ENCODE peak calls at places on chromosome 20, in nine cellular contexts. S, O, U, R, E, L, F, P and Y are unnamed samples.

GRCh38 chr20:55216525-55217242 is 741.3 kb downstream of the DOK5 start:
- DNase-seq in O (no peak), S (no peak), U (peak; percentile 6), L (no peak), F (no peak), P (no peak), R (no peak), E (no peak), Y (no peak)

GRCh38 chr20:36604952-36605308 is 649 bp upstream of the RAB5IF start:
- DNase-seq in L (peak; percentile 43), O (peak; percentile 43), U (no peak), S (peak; percentile 41), E (peak; percentile 59), R (peak; percentile 93), F (no peak), P (peak; percentile 89), Y (peak; percentile 42)

GRCh38 chr20:22227301-22227700 is 357.1 kb downstream of the FOXA2 start:
- DNase-seq in O (no peak), P (no peak), L (no peak), S (no peak), F (no peak), E (no peak), R (no peak), U (no peak), Y (no peak)

GRCh38 chr20:57387463-57387862 is 3.7 kb upstream of the RBM38 start:
- DNase-seq in P (peak; percentile 46), F (no peak), R (peak; percentile 76), L (no peak), U (no peak), S (no peak), E (peak; percentile 34), O (no peak), Y (no peak)

GRCh38 chr20:31720486-31721407 is 1.9 kb downstream of the BCL2L1 start:
- DNase-seq in P (no peak), L (peak; percentile 52), E (no peak), R (no peak), O (no peak), F (no peak), S (peak; percentile 36), U (peak; percentile 13), Y (peak; percentile 81)

GRCh38 chr20:47353224-47353696 is 3.2 kb downstream of the ZMYND8 start:
- DNase-seq in L (no peak), O (no peak), E (no peak), U (no peak), P (no peak), S (no peak), R (no peak), F (no peak), Y (no peak)

GRCh38 chr20:62134735-62135231 is 8.4 kb downstream of the PSMA7 start:
- DNase-seq in L (no peak), U (no peak), E (peak; percentile 88), P (peak; percentile 69), F (no peak), O (no peak), R (no peak), S (peak; percentile 50), Y (no peak)

GRCh38 chr20:38760978-38761377 is 12.7 kb downstream of the ACTR5 start:
- DNase-seq in U (no peak), R (no peak), P (no peak), E (no peak), O (no peak), F (no peak), S (no peak), L (no peak), Y (no peak)

GRCh38 chr20:50482396-50482890 is 27.7 kb upstream of the PTPN1 start:
- DNase-seq in E (no peak), S (no peak), F (no peak), U (no peak), R (no peak), L (no peak), O (no peak), P (no peak), Y (no peak)

GRCh38 chr20:51451484-51451883 is 91.0 kb downstream of the NFATC2 start:
- DNase-seq in P (no peak), U (no peak), R (no peak), L (no peak), E (no peak), F (no peak), O (no peak), S (no peak), Y (no peak)

GRCh38 chr20:3940905-3941304 is 51.7 kb downstream of the PANK2 start:
- DNase-seq in L (no peak), E (no peak), O (no peak), R (no peak), S (no peak), P (no peak), F (no peak), U (no peak), Y (no peak)

GRCh38 chr20:49032455-49032854 is 13.7 kb upstream of the CSE1L start:
- DNase-seq in S (no peak), U (no peak), O (no peak), R (no peak), P (no peak), E (no peak), F (no peak), L (no peak), Y (no peak)
- H3K36me3 ChIP-seq in S (peaks cover 87% of the 10 kb centered on the region), U (peaks cover 58% of the 10 kb centered on the region), O (peaks cover 14% of the 10 kb centered on the region), R (peaks cover 89% of the 10 kb centered on the region), P (peaks cover 31% of the 10 kb centered on the region), E (peaks cover 5% of the 10 kb centered on the region), F (peaks cover 28% of the 10 kb centered on the region), L (peaks cover 9% of the 10 kb centered on the region), Y (peaks cover 73% of the 10 kb centered on the region)

GRCh38 chr20:20755227-20755626 is 42.8 kb upstream of the RALGAPA2 start:
- DNase-seq in L (no peak), R (no peak), E (no peak), O (no peak), S (no peak), U (no peak), P (no peak), F (no peak), Y (no peak)

GRCh38 chr20:20754758-20755157 is 42.3 kb upstream of the RALGAPA2 start:
- DNase-seq in U (no peak), E (no peak), O (no peak), P (no peak), S (no peak), L (no peak), F (no peak), R (no peak), Y (no peak)

GRCh38 chr20:20755674-20756319 is 43.4 kb upstream of the RALGAPA2 start:
- DNase-seq in R (no peak), L (no peak), E (no peak), U (no peak), O (no peak), S (no peak), F (no peak), P (no peak), Y (no peak)

DNA sequence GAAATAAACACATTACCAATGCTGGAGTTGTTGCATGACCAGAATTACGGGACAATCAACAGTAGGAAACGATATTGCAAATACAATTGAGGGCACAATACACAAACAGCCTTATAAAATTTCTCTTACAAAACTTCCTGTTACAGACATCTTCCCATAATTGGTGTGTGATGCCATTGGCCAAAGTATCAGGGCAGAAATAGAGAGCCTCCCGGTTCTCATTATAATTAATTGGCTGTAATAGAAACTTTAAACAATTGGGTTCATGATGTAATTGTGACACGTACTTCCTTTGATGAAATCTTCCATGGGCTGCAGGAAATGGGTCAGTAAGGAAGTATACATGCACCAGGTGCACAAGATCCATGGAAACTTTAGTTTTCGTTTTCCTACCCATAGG is 40.3 kb upstream of the RALGAPA2 start:
- DNase-seq in S (no peak), R (no peak), P (no peak), O (no peak), U (no peak), E (no peak), F (no peak), L (peak; percentile 29), Y (no peak)
- H3K4me3 ChIP-seq in S (no peak overlapping the region), R (no peak overlapping the region), P (no peak overlapping the region), O (no peak overlapping the region), U (no peak overlapping the region), E (no peak overlapping the region), F (no peak overlapping the region), L (no peak overlapping the region), Y (no peak overlapping the region)

DNA sequence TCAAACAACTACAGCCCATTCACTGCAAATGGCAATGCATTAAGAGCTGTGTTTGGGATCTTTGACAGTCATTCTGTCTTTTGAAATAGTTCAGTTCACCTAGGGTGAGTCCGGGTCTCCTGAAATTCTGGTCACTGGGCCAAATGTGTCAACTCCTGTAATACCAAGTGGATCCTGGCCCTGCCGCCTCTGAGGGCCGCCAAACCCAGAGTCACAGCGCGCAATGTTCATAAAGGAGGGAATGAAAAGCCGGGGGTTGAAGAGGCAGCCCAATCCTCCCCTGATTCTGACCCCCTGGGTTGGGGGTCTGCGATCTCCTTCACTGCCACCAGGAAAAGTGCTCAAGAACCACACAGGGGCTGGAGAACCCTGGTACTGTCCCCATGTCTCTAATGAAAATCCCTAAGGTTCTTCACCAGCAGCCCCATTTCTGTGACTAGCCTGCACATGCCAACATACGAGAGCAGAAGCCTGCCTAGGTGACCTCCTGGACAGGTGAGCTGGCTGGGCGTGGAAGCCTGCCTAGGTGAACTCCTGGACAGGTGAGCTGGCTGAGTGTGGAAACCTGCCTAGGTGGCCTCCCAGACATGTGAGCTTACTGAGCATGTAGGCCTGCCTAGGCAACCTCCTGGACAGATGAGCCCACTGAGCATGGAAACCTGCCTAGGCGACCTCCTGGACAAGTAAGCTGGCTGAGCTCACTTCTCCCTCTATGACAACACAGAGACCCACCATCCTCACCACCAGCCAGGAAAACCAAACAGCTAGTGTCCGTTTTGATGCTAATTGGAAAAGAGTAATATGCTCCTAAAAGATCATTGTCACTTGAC is 16.1 kb upstream of the APMAP start:
- DNase-seq in P (no peak), R (peak; percentile 64), F (no peak), O (no peak), L (no peak), E (peak; percentile 38), U (no peak), S (no peak), Y (no peak)
- H3K4me1 ChIP-seq in P (peaks cover 5% of the 10 kb centered on the region), R (no peaks in the 10 kb centered on the region), F (no peaks in the 10 kb centered on the region), O (peaks cover 10% of the 10 kb centered on the region), L (no peaks in the 10 kb centered on the region), E (peaks cover 9% of the 10 kb centered on the region), U (no peaks in the 10 kb centered on the region), S (peaks cover 14% of the 10 kb centered on the region), Y (no peaks in the 10 kb centered on the region)

GRCh38 chr20:45330476-45330875 is 17.7 kb downstream of the SDC4 start:
- DNase-seq in O (no peak), S (no peak), R (no peak), P (no peak), E (no peak), L (no peak), U (no peak), F (no peak), Y (no peak)

GRCh38 chr20:45323731-45324130 is 15.6 kb upstream of the MATN4 start:
- DNase-seq in P (no peak), O (no peak), U (peak; percentile 64), R (no peak), E (peak; percentile 12), S (no peak), F (no peak), L (no peak), Y (no peak)

GRCh38 chr20:45325367-45325766 is 17.3 kb upstream of the MATN4 start:
- DNase-seq in O (no peak), E (peak; percentile 55), F (no peak), S (no peak), P (no peak), R (no peak), L (no peak), U (no peak), Y (no peak)

GRCh38 chr20:45329497-45330319 is 18.5 kb downstream of the SDC4 start:
- DNase-seq in E (peak; percentile 28), L (no peak), O (peak; percentile 67), U (no peak), S (peak; percentile 88), R (no peak), P (no peak), F (no peak), Y (no peak)

GRCh38 chr20:45328451-45328850 is 19.8 kb downstream of the SDC4 start:
- DNase-seq in E (no peak), U (no peak), L (no peak), O (no peak), P (no peak), S (no peak), R (no peak), F (no peak), Y (no peak)
- H3K36me3 ChIP-seq in E (peaks cover 21% of the 10 kb centered on the region), U (peaks cover 72% of the 10 kb centered on the region), L (no peaks in the 10 kb centered on the region), O (peaks cover 17% of the 10 kb centered on the region), P (peaks cover 46% of the 10 kb centered on the region), S (peaks cover 91% of the 10 kb centered on the region), R (peaks cover 46% of the 10 kb centered on the region), F (peaks cover 61% of the 10 kb centered on the region), Y (peaks cover 21% of the 10 kb centered on the region)